ENCODE peak calls at places on chromosomes 1 and 21, in eight cellular contexts. M is RPMI7951, G is endothelial cell, W is fibroblast of gingiva, V is T47D, J is AG04450, C is lower lobe of right lung, L is A549. U is an unnamed sample.

GRCh38 chr1:53562983-53563379 is 103.8 kb downstream of the DMRTB1 start:
- DNase-seq in M (no peak), G (no peak), W (no peak), J (no peak), L (no peak), C (no peak), V (no peak), U (no peak)

GRCh38 chr1:168455764-168456163 is 88.0 kb downstream of the XCL2 start:
- DNase-seq in L (no peak), W (no peak), G (no peak), M (peak; percentile 47), C (no peak), V (no peak), J (no peak), U (no peak)

GRCh38 chr21:42370894-42371654 is 4.7 kb upstream of the TFF1 start:
- DNase-seq in C (no peak), L (no peak), J (no peak), W (no peak), V (no peak), G (no peak), M (no peak), U (no peak)

GRCh38 chr1:212828395-212828794 is 19.1 kb downstream of the SPATA45 start:
- DNase-seq in L (no peak), V (no peak), J (no peak), W (no peak), C (no peak), M (no peak), G (no peak), U (no peak)

GRCh38 chr1:11842154-11843041 is 5.2 kb downstream of the NPPA start:
- DNase-seq in W (no peak), L (no peak), G (no peak), J (no peak), C (peak; percentile 66), M (no peak), V (no peak), U (no peak)

GRCh38 chr1:8874230-8875201 is 4.0 kb downstream of the ENO1 start:
- DNase-seq in V (no peak), L (no peak), C (no peak), J (no peak), M (peak; percentile 49), W (no peak), G (no peak), U (no peak)

GRCh38 chr1:230271396-230272035 is 154.6 kb downstream of the PGBD5 start:
- DNase-seq in V (no peak), G (no peak), L (no peak), W (no peak), J (no peak), M (no peak), C (peak; percentile 31), U (peak; percentile 61)

GRCh38 chr1:30877205-30877912 is 31.2 kb downstream of the SDC3 start:
- DNase-seq in M (no peak), J (peak; percentile 38), G (peak; percentile 32), C (peak; percentile 81), V (no peak), L (no peak), W (peak; percentile 88), U (no peak)

GRCh38 chr1:116880952-116881351 is 28.8 kb upstream of the PTGFRN start:
- DNase-seq in G (no peak), C (no peak), J (no peak), W (no peak), M (no peak), V (no peak), L (no peak), U (no peak)

GRCh38 chr21:34986561-34987533 is 62.3 kb downstream of the RUNX1 start:
- DNase-seq in J (no peak), L (no peak), M (peak; percentile 92), V (no peak), C (no peak), G (no peak), W (peak; percentile 17), U (no peak)

GRCh38 chr1:28246427-28246832 is 10.5 kb downstream of the ATP5IF1 start:
- DNase-seq in L (no peak), V (no peak), M (no peak), W (peak; percentile 29), C (no peak), G (no peak), J (no peak), U (peak; percentile 21)